ENCODE peak calls at places on chromosomes 5 and 9, in ten cellular contexts. Y, K, A, N, W, X, F, C, P and T are unnamed samples.

GRCh38 chr9:13330396-13331004 is 51.0 kb upstream of the MPDZ start:
- DNase-seq in Y (peak; percentile 63), F (no peak), P (peak; percentile 10), K (no peak), W (no peak), N (no peak), X (no peak), A (no peak), C (no peak), T (no peak)

GRCh38 chr5:150429410-150429873 is 16.7 kb upstream of the CD74 start:
- DNase-seq in X (no peak), Y (no peak), C (no peak), W (no peak), P (no peak), F (no peak), A (no peak), K (no peak), N (no peak), T (no peak)

GRCh38 chr5:4124201-4124852 is 528.7 kb downstream of the IRX1 start:
- DNase-seq in A (no peak), P (no peak), Y (no peak), W (no peak), N (no peak), C (no peak), F (no peak), X (no peak), K (no peak), T (no peak)

GRCh38 chr9:134484479-134484878 is 157.1 kb upstream of the COL5A1 start:
- DNase-seq in Y (no peak), F (no peak), K (no peak), C (no peak), N (no peak), A (no peak), W (no peak), X (no peak), P (no peak), T (no peak)

GRCh38 chr5:172421-172820 is 18.9 kb upstream of the LRRC14B start:
- DNase-seq in Y (no peak), C (no peak), X (no peak), F (no peak), N (no peak), K (no peak), P (no peak), A (no peak), W (no peak), T (no peak)

GRCh38 chr5:128965638-128966302 is 482 bp downstream of the SLC27A6 start:
- DNase-seq in N (no peak), X (no peak), C (no peak), A (no peak), Y (no peak), P (no peak), K (no peak), W (no peak), F (no peak), T (no peak)

GRCh38 chr5:151038292-151038745 is 17.9 kb downstream of the GPX3 start:
- DNase-seq in K (no peak), W (no peak), X (no peak), P (no peak), N (no peak), A (no peak), F (no peak), C (no peak), Y (no peak), T (no peak)

GRCh38 chr5:15587941-15588340 is 88.0 kb downstream of the FBXL7 start:
- DNase-seq in Y (no peak), K (no peak), C (no peak), A (no peak), N (no peak), P (peak; percentile 34), F (no peak), W (no peak), X (no peak), T (no peak)

GRCh38 chr5:123429221-123429954 is 6.2 kb upstream of the CEP120 start:
- DNase-seq in N (no peak), A (no peak), W (no peak), P (no peak), F (no peak), C (no peak), X (no peak), Y (no peak), K (no peak), T (no peak)

GRCh38 chr9:120711841-120712538 is 2.3 kb downstream of the MEGF9 start:
- DNase-seq in X (no peak), C (no peak), Y (no peak), P (no peak), F (no peak), W (no peak), N (no peak), A (no peak), K (no peak), T (no peak)

GRCh38 chr9:136596630-136597031 is 50.8 kb upstream of the NOTCH1 start:
- DNase-seq in A (no peak), X (no peak), F (no peak), Y (no peak), K (no peak), P (no peak), C (no peak), W (no peak), N (no peak), T (no peak)

GRCh38 chr5:14210729-14211128 is 67.6 kb downstream of the TRIO start:
- DNase-seq in C (no peak), A (no peak), F (no peak), P (no peak), Y (no peak), X (no peak), N (no peak), K (no peak), W (no peak), T (no peak)

GRCh38 chr5:151467576-151467975 is 20.2 kb downstream of the SLC36A1 start:
- DNase-seq in Y (no peak), F (no peak), P (no peak), N (no peak), W (no peak), X (no peak), A (no peak), K (no peak), C (no peak), T (no peak)

GRCh38 chr5:41522193-41522786 is 11.9 kb upstream of the PLCXD3 start:
- DNase-seq in F (no peak), N (no peak), C (no peak), Y (no peak), K (no peak), X (no peak), P (no peak), W (no peak), A (no peak), T (no peak)